ENCODE peak calls at places on chromosomes 4 and X, in nine cellular contexts. One of them, this sample, is unnamed.

GRCh38 chr4:126611900-126612299 is 1020.9 kb upstream of the INTU start:
- DNase-seq in epithelial cell of proximal tubule: no peak
- DNase-seq in kidney: no peak
- DNase-seq in colonic mucosa: no peak
- DNase-seq in K562: no peak
- DNase-seq in heart left ventricle: no peak
- DNase-seq in bronchial epithelial cell: peak
- DNase-seq in left ventricle myocardium inferior: no peak
- DNase-seq in esophagus muscularis mucosa: no peak
- DNase-seq in this sample: peak

GRCh38 chr4:55395529-55396304 is at the start of gene TMEM165:
- DNase-seq in kidney: peak
- DNase-seq in K562: peak
- DNase-seq in heart left ventricle: peak
- DNase-seq in left ventricle myocardium inferior: peak
- DNase-seq in bronchial epithelial cell: peak
- DNase-seq in esophagus muscularis mucosa: peak
- DNase-seq in colonic mucosa: peak
- DNase-seq in epithelial cell of proximal tubule: no peak
- DNase-seq in this sample: peak

GRCh38 chrX:96182366-96182765 is 502.3 kb upstream of the DIAPH2 start:
- DNase-seq in heart left ventricle: no peak
- DNase-seq in epithelial cell of proximal tubule: no peak
- DNase-seq in bronchial epithelial cell: peak
- DNase-seq in left ventricle myocardium inferior: no peak
- DNase-seq in colonic mucosa: peak
- DNase-seq in esophagus muscularis mucosa: no peak
- DNase-seq in kidney: no peak
- DNase-seq in K562: no peak
- DNase-seq in this sample: peak

GRCh38 chr4:53075162-53075785 is 213.2 kb downstream of the RASL11B start:
- DNase-seq in colonic mucosa: no peak
- DNase-seq in heart left ventricle: no peak
- DNase-seq in kidney: no peak
- DNase-seq in epithelial cell of proximal tubule: no peak
- DNase-seq in esophagus muscularis mucosa: no peak
- DNase-seq in K562: no peak
- DNase-seq in left ventricle myocardium inferior: no peak
- DNase-seq in bronchial epithelial cell: no peak
- DNase-seq in this sample: no peak

GRCh38 chrX:47540754-47541538 is 20.1 kb upstream of the ARAF start:
- DNase-seq in bronchial epithelial cell: peak
- DNase-seq in epithelial cell of proximal tubule: peak
- DNase-seq in heart left ventricle: peak
- DNase-seq in left ventricle myocardium inferior: peak
- DNase-seq in colonic mucosa: peak
- DNase-seq in esophagus muscularis mucosa: no peak
- DNase-seq in K562: peak
- DNase-seq in kidney: no peak
- DNase-seq in this sample: peak

GRCh38 chr4:155758500-155759371 is at the start of gene GUCY1B1:
- DNase-seq in K562: peak
- DNase-seq in kidney: peak
- DNase-seq in colonic mucosa: peak
- DNase-seq in heart left ventricle: peak
- DNase-seq in left ventricle myocardium inferior: peak
- DNase-seq in bronchial epithelial cell: peak
- DNase-seq in esophagus muscularis mucosa: peak
- DNase-seq in epithelial cell of proximal tubule: peak
- DNase-seq in this sample: peak

GRCh38 chr4:140088317-140088967 is 65.5 kb downstream of the MAML3 start:
- DNase-seq in kidney: no peak
- DNase-seq in K562: no peak
- DNase-seq in epithelial cell of proximal tubule: no peak
- DNase-seq in bronchial epithelial cell: no peak
- DNase-seq in esophagus muscularis mucosa: no peak
- DNase-seq in left ventricle myocardium inferior: no peak
- DNase-seq in colonic mucosa: no peak
- DNase-seq in heart left ventricle: no peak
- DNase-seq in this sample: no peak

GRCh38 chrX:77749695-77750094 is 36.3 kb downstream of the ATRX start:
- DNase-seq in colonic mucosa: no peak
- DNase-seq in K562: no peak
- DNase-seq in esophagus muscularis mucosa: no peak
- DNase-seq in left ventricle myocardium inferior: no peak
- DNase-seq in bronchial epithelial cell: peak
- DNase-seq in kidney: no peak
- DNase-seq in epithelial cell of proximal tubule: no peak
- DNase-seq in heart left ventricle: no peak
- DNase-seq in this sample: peak

GRCh38 chr4:139800082-139800481 is 134.5 kb downstream of the MGST2 start:
- DNase-seq in bronchial epithelial cell: no peak
- DNase-seq in esophagus muscularis mucosa: no peak
- DNase-seq in K562: no peak
- DNase-seq in epithelial cell of proximal tubule: no peak
- DNase-seq in colonic mucosa: no peak
- DNase-seq in heart left ventricle: no peak
- DNase-seq in left ventricle myocardium inferior: no peak
- DNase-seq in kidney: no peak
- DNase-seq in this sample: no peak

GRCh38 chrX:78199851-78200250 is 60.4 kb upstream of the TAF9B start:
- DNase-seq in epithelial cell of proximal tubule: no peak
- DNase-seq in K562: peak
- DNase-seq in bronchial epithelial cell: peak
- DNase-seq in colonic mucosa: no peak
- DNase-seq in kidney: no peak
- DNase-seq in left ventricle myocardium inferior: no peak
- DNase-seq in heart left ventricle: no peak
- DNase-seq in esophagus muscularis mucosa: no peak
- DNase-seq in this sample: peak

GRCh38 chr4:854356-854755 is 28.4 kb upstream of the CPLX1 start:
- DNase-seq in esophagus muscularis mucosa: no peak
- DNase-seq in colonic mucosa: no peak
- DNase-seq in left ventricle myocardium inferior: no peak
- DNase-seq in kidney: peak
- DNase-seq in K562: no peak
- DNase-seq in bronchial epithelial cell: no peak
- DNase-seq in heart left ventricle: no peak
- DNase-seq in epithelial cell of proximal tubule: no peak
- DNase-seq in this sample: no peak

GRCh38 chr4:99022566-99022965 is 27.0 kb downstream of the METAP1 start:
- DNase-seq in colonic mucosa: no peak
- DNase-seq in left ventricle myocardium inferior: no peak
- DNase-seq in K562: no peak
- DNase-seq in heart left ventricle: no peak
- DNase-seq in bronchial epithelial cell: no peak
- DNase-seq in esophagus muscularis mucosa: no peak
- DNase-seq in kidney: no peak
- DNase-seq in epithelial cell of proximal tubule: no peak
- DNase-seq in this sample: no peak

GRCh38 chr4:159105761-159106243 is 2.9 kb downstream of the RAPGEF2 start:
- DNase-seq in colonic mucosa: no peak
- DNase-seq in epithelial cell of proximal tubule: no peak
- DNase-seq in kidney: no peak
- DNase-seq in heart left ventricle: no peak
- DNase-seq in K562: no peak
- DNase-seq in esophagus muscularis mucosa: peak
- DNase-seq in bronchial epithelial cell: peak
- DNase-seq in left ventricle myocardium inferior: no peak
- DNase-seq in this sample: peak

GRCh38 chr4:121256346-121256745 is 92.2 kb upstream of the TNIP3 start:
- DNase-seq in colonic mucosa: no peak
- DNase-seq in esophagus muscularis mucosa: no peak
- DNase-seq in bronchial epithelial cell: peak
- DNase-seq in left ventricle myocardium inferior: no peak
- DNase-seq in kidney: no peak
- DNase-seq in heart left ventricle: no peak
- DNase-seq in epithelial cell of proximal tubule: peak
- DNase-seq in K562: no peak
- DNase-seq in this sample: peak

GRCh38 chrX:71909956-71910355 is 689 bp upstream of the NHSL2 start:
- DNase-seq in epithelial cell of proximal tubule: no peak
- DNase-seq in heart left ventricle: no peak
- DNase-seq in kidney: peak
- DNase-seq in esophagus muscularis mucosa: no peak
- DNase-seq in K562: no peak
- DNase-seq in colonic mucosa: no peak
- DNase-seq in bronchial epithelial cell: no peak
- DNase-seq in left ventricle myocardium inferior: no peak
- DNase-seq in this sample: no peak
- H3K4me3 ChIP-seq in epithelial cell of proximal tubule: peak
- H3K4me3 ChIP-seq in heart left ventricle: peak
- H3K4me3 ChIP-seq in kidney: no peak
- H3K4me3 ChIP-seq in esophagus muscularis mucosa: peak
- H3K4me3 ChIP-seq in K562: no peak
- H3K4me3 ChIP-seq in colonic mucosa: no peak
- H3K4me3 ChIP-seq in bronchial epithelial cell: no peak
- H3K4me3 ChIP-seq in left ventricle myocardium inferior: peak
- H3K4me3 ChIP-seq in this sample: peak

GRCh38 chrX:113260474-113260873 is 419.8 kb upstream of the AMOT start:
- DNase-seq in esophagus muscularis mucosa: no peak
- DNase-seq in heart left ventricle: no peak
- DNase-seq in K562: no peak
- DNase-seq in bronchial epithelial cell: no peak
- DNase-seq in epithelial cell of proximal tubule: no peak
- DNase-seq in left ventricle myocardium inferior: no peak
- DNase-seq in kidney: no peak
- DNase-seq in colonic mucosa: no peak
- DNase-seq in this sample: no peak
- TF ChIP-seq CTCF in esophagus muscularis mucosa: no peak
- TF ChIP-seq CTCF in heart left ventricle: no peak
- TF ChIP-seq CTCF in K562: no peak
- TF ChIP-seq CTCF in bronchial epithelial cell: no peak
- TF ChIP-seq CTCF in epithelial cell of proximal tubule: peak
- TF ChIP-seq CTCF in left ventricle myocardium inferior: no peak
- TF ChIP-seq CTCF in kidney: no peak
- TF ChIP-seq CTCF in colonic mucosa: no peak
- TF ChIP-seq CTCF in this sample: no peak

DNA sequence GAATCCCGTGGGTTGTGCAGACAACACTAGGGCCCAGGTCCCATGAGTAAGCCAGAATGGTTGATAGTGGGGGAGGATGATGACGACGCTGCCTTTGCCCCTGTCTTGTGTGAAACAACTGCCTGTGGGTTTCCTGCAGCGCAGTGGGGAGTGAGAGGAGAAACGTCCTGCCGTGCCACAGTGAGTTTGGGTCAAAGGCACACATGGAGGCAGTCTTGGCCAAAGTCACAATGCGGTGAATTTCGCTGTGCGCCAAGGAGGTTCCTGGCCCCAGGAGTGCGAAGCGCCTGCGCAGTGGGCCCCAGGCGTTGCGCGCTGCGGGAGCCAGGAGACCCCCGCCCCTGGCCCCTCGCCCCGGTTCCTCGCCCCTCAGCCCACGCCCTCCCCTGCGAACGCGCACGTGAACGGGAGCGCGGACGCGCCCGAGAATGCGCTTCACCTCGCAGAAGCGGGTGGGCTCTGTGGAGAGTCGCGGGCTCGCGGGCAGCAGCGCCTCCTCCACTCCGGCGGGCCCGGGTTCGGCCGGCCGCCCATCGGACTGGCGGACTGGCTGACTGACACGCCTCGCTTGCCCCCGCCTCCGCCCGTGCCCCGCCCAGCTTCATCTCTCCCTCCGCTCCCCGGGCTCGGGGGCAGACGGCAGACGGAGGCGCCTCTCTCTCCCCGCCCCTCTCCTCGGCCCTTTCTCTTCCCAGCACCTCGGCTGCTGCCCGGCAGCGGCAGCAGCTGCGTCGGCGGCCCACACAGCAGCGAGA is at the start of gene NUDT10:
- DNase-seq in left ventricle myocardium inferior: peak
- DNase-seq in epithelial cell of proximal tubule: no peak
- DNase-seq in K562: no peak
- DNase-seq in bronchial epithelial cell: peak
- DNase-seq in esophagus muscularis mucosa: no peak
- DNase-seq in heart left ventricle: peak
- DNase-seq in kidney: peak
- DNase-seq in colonic mucosa: peak
- DNase-seq in this sample: peak
- H3K4me3 ChIP-seq in left ventricle myocardium inferior: peak
- H3K4me3 ChIP-seq in epithelial cell of proximal tubule: peak
- H3K4me3 ChIP-seq in K562: no peak
- H3K4me3 ChIP-seq in bronchial epithelial cell: peak
- H3K4me3 ChIP-seq in esophagus muscularis mucosa: peak
- H3K4me3 ChIP-seq in heart left ventricle: peak
- H3K4me3 ChIP-seq in kidney: peak
- H3K4me3 ChIP-seq in colonic mucosa: peak
- H3K4me3 ChIP-seq in this sample: peak

DNA sequence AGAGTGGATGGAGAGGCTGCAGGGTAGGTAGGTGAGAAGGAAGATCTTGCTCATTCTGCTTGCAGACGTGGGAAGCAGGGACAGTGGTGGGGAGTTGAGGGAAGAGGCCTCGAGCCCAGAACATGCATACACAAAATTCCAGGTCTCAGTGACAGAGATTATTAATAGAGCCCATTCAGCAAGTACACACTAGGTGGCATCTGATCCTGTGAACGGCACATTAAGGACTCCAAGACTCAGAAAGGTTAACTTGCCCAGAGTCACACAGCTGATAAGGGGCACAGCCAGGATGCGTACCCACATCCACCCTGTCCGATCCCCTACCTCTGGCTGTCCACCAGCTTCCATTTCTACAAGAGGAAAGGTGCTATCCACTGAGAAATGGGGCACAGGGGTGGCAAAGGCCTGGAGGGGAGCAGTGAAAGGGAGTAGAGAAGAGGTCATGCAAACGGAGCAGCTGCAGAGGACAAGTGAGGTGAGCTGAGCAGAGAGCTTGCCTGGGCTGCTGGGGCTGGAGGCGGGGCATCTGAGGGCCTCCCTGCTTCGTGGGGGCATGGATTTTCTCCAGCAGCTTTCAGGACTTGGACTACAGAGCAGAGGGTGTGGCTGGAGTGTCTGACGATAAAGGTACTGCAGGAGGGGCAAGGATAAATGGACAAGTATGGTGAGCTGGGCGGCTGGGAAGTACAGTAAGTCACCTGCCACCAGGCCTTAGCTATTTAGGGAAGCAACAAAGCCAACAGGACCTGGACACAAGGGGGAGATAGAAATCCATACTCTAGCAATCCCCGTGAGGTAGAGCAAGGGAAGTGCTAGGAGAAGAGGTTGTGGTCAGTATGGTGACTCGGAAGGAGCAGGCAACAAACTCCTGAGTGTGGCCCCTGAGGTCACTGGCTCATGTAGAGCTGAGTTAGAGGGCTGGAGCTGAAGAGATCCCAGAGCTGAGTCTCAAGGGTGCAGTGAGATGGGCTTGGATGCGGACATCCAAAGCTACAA is 11.2 kb downstream of the IDS start:
- DNase-seq in left ventricle myocardium inferior: peak
- DNase-seq in esophagus muscularis mucosa: no peak
- DNase-seq in epithelial cell of proximal tubule: no peak
- DNase-seq in heart left ventricle: peak
- DNase-seq in K562: peak
- DNase-seq in kidney: no peak
- DNase-seq in bronchial epithelial cell: no peak
- DNase-seq in colonic mucosa: no peak
- DNase-seq in this sample: no peak
- TF ChIP-seq CTCF in left ventricle myocardium inferior: no peak
- TF ChIP-seq CTCF in esophagus muscularis mucosa: no peak
- TF ChIP-seq CTCF in epithelial cell of proximal tubule: peak
- TF ChIP-seq CTCF in heart left ventricle: no peak
- TF ChIP-seq CTCF in K562: peak
- TF ChIP-seq CTCF in kidney: no peak
- TF ChIP-seq CTCF in bronchial epithelial cell: peak
- TF ChIP-seq CTCF in colonic mucosa: no peak
- TF ChIP-seq CTCF in this sample: no peak

GRCh38 chrX:71107762-71108360 is 1.3 kb upstream of the CXorf65 start:
- DNase-seq in kidney: no peak
- DNase-seq in colonic mucosa: no peak
- DNase-seq in heart left ventricle: peak
- DNase-seq in bronchial epithelial cell: no peak
- DNase-seq in left ventricle myocardium inferior: no peak
- DNase-seq in K562: no peak
- DNase-seq in epithelial cell of proximal tubule: no peak
- DNase-seq in esophagus muscularis mucosa: no peak
- DNase-seq in this sample: peak
- H3K4me3 ChIP-seq in kidney: no peak
- H3K4me3 ChIP-seq in colonic mucosa: no peak
- H3K4me3 ChIP-seq in heart left ventricle: no peak
- H3K4me3 ChIP-seq in bronchial epithelial cell: no peak
- H3K4me3 ChIP-seq in left ventricle myocardium inferior: no peak
- H3K4me3 ChIP-seq in K562: no peak
- H3K4me3 ChIP-seq in epithelial cell of proximal tubule: no peak
- H3K4me3 ChIP-seq in esophagus muscularis mucosa: no peak
- H3K4me3 ChIP-seq in this sample: no peak

This sample was measured in foreskin fibroblast.